ENCODE peak calls at places on chromosomes 6 and 20, in five cellular contexts. One of them, this sample, is unnamed.

GRCh38 chr6:28383235-28384142 is 16.1 kb downstream of the ZSCAN12 start:
- DNase-seq in stimulated activated CD8-positive, alpha-beta memory T cell treated with anti-CD3 and anti-CD28 coated beads, Interleukin-2, amount 100 ng/mL, for 1 hour: no peak
- DNase-seq in lower leg skin: peak
- DNase-seq in coronary artery: peak
- DNase-seq in A172: peak
- DNase-seq in this sample: peak

GRCh38 chr6:36633915-36634314 is 39.8 kb downstream of the SRSF3 start:
- DNase-seq in A172: no peak
- DNase-seq in lower leg skin: no peak
- DNase-seq in stimulated activated CD8-positive, alpha-beta memory T cell treated with anti-CD3 and anti-CD28 coated beads, Interleukin-2, amount 100 ng/mL, for 1 hour: no peak
- DNase-seq in coronary artery: no peak
- DNase-seq in this sample: no peak

GRCh38 chr6:147127587-147127986 is 76.6 kb upstream of the STXBP5 start:
- DNase-seq in stimulated activated CD8-positive, alpha-beta memory T cell treated with anti-CD3 and anti-CD28 coated beads, Interleukin-2, amount 100 ng/mL, for 1 hour: no peak
- DNase-seq in lower leg skin: no peak
- DNase-seq in A172: peak
- DNase-seq in coronary artery: no peak
- DNase-seq in this sample: no peak

GRCh38 chr20:62946918-62947317 is 5.6 kb upstream of the SLC17A9 start:
- DNase-seq in A172: no peak
- DNase-seq in stimulated activated CD8-positive, alpha-beta memory T cell treated with anti-CD3 and anti-CD28 coated beads, Interleukin-2, amount 100 ng/mL, for 1 hour: no peak
- DNase-seq in lower leg skin: no peak
- DNase-seq in coronary artery: no peak
- DNase-seq in this sample: no peak

GRCh38 chr6:120894077-120894476 is 440.2 kb downstream of the TBC1D32 start:
- DNase-seq in lower leg skin: no peak
- DNase-seq in coronary artery: no peak
- DNase-seq in stimulated activated CD8-positive, alpha-beta memory T cell treated with anti-CD3 and anti-CD28 coated beads, Interleukin-2, amount 100 ng/mL, for 1 hour: no peak
- DNase-seq in A172: no peak
- DNase-seq in this sample: no peak

GRCh38 chr20:58374906-58375760 is 13.9 kb upstream of the VAPB start:
- DNase-seq in A172: peak
- DNase-seq in coronary artery: no peak
- DNase-seq in stimulated activated CD8-positive, alpha-beta memory T cell treated with anti-CD3 and anti-CD28 coated beads, Interleukin-2, amount 100 ng/mL, for 1 hour: no peak
- DNase-seq in lower leg skin: no peak
- DNase-seq in this sample: no peak

GRCh38 chr6:25869840-25870239 is 4.2 kb downstream of the SLC17A3 start:
- DNase-seq in lower leg skin: no peak
- DNase-seq in stimulated activated CD8-positive, alpha-beta memory T cell treated with anti-CD3 and anti-CD28 coated beads, Interleukin-2, amount 100 ng/mL, for 1 hour: no peak
- DNase-seq in A172: no peak
- DNase-seq in coronary artery: no peak
- DNase-seq in this sample: no peak

GRCh38 chr6:48449002-48449401 is 338.0 kb upstream of the PTCHD4 start:
- DNase-seq in stimulated activated CD8-positive, alpha-beta memory T cell treated with anti-CD3 and anti-CD28 coated beads, Interleukin-2, amount 100 ng/mL, for 1 hour: no peak
- DNase-seq in lower leg skin: no peak
- DNase-seq in A172: no peak
- DNase-seq in coronary artery: no peak
- DNase-seq in this sample: no peak

GRCh38 chr6:134870677-134871498 is 79.0 kb downstream of the ALDH8A1 start:
- DNase-seq in coronary artery: no peak
- DNase-seq in lower leg skin: no peak
- DNase-seq in A172: no peak
- DNase-seq in stimulated activated CD8-positive, alpha-beta memory T cell treated with anti-CD3 and anti-CD28 coated beads, Interleukin-2, amount 100 ng/mL, for 1 hour: no peak
- DNase-seq in this sample: no peak

GRCh38 chr6:86937219-86938079 is at the start of gene HTR1E:
- DNase-seq in A172: no peak
- DNase-seq in lower leg skin: no peak
- DNase-seq in stimulated activated CD8-positive, alpha-beta memory T cell treated with anti-CD3 and anti-CD28 coated beads, Interleukin-2, amount 100 ng/mL, for 1 hour: no peak
- DNase-seq in coronary artery: no peak
- DNase-seq in this sample: peak

GRCh38 chr20:39534846-39535245 is 572.7 kb downstream of the DHX35 start:
- DNase-seq in lower leg skin: no peak
- DNase-seq in coronary artery: no peak
- DNase-seq in A172: no peak
- DNase-seq in stimulated activated CD8-positive, alpha-beta memory T cell treated with anti-CD3 and anti-CD28 coated beads, Interleukin-2, amount 100 ng/mL, for 1 hour: no peak
- DNase-seq in this sample: no peak

GRCh38 chr6:35139924-35140524 is 1.1 kb downstream of the TCP11 start:
- DNase-seq in stimulated activated CD8-positive, alpha-beta memory T cell treated with anti-CD3 and anti-CD28 coated beads, Interleukin-2, amount 100 ng/mL, for 1 hour: peak
- DNase-seq in coronary artery: no peak
- DNase-seq in A172: peak
- DNase-seq in lower leg skin: no peak
- DNase-seq in this sample: no peak

GRCh38 chr6:41546866-41547798 is 951 bp downstream of the FOXP4 start:
- DNase-seq in lower leg skin: no peak
- DNase-seq in A172: no peak
- DNase-seq in stimulated activated CD8-positive, alpha-beta memory T cell treated with anti-CD3 and anti-CD28 coated beads, Interleukin-2, amount 100 ng/mL, for 1 hour: no peak
- DNase-seq in coronary artery: peak
- DNase-seq in this sample: no peak

GRCh38 chr6:150229775-150230561 is 87.1 kb downstream of the PPP1R14C start:
- DNase-seq in coronary artery: no peak
- DNase-seq in A172: peak
- DNase-seq in stimulated activated CD8-positive, alpha-beta memory T cell treated with anti-CD3 and anti-CD28 coated beads, Interleukin-2, amount 100 ng/mL, for 1 hour: no peak
- DNase-seq in lower leg skin: no peak
- DNase-seq in this sample: no peak

GRCh38 chr6:82750570-82750969 is 315.1 kb downstream of the UBE3D start:
- DNase-seq in lower leg skin: no peak
- DNase-seq in stimulated activated CD8-positive, alpha-beta memory T cell treated with anti-CD3 and anti-CD28 coated beads, Interleukin-2, amount 100 ng/mL, for 1 hour: no peak
- DNase-seq in coronary artery: no peak
- DNase-seq in A172: no peak
- DNase-seq in this sample: no peak

GRCh38 chr20:16898433-16898832 is 150.3 kb downstream of the OTOR start:
- DNase-seq in coronary artery: no peak
- DNase-seq in stimulated activated CD8-positive, alpha-beta memory T cell treated with anti-CD3 and anti-CD28 coated beads, Interleukin-2, amount 100 ng/mL, for 1 hour: no peak
- DNase-seq in A172: no peak
- DNase-seq in lower leg skin: no peak
- DNase-seq in this sample: no peak

GRCh38 chr6:27205375-27206278 is 41.9 kb upstream of the PRSS16 start:
- DNase-seq in stimulated activated CD8-positive, alpha-beta memory T cell treated with anti-CD3 and anti-CD28 coated beads, Interleukin-2, amount 100 ng/mL, for 1 hour: no peak
- DNase-seq in coronary artery: no peak
- DNase-seq in A172: no peak
- DNase-seq in lower leg skin: no peak
- DNase-seq in this sample: no peak

GRCh38 chr6:138086573-138087196 is 20.5 kb downstream of the PERP start:
- DNase-seq in A172: peak
- DNase-seq in coronary artery: no peak
- DNase-seq in stimulated activated CD8-positive, alpha-beta memory T cell treated with anti-CD3 and anti-CD28 coated beads, Interleukin-2, amount 100 ng/mL, for 1 hour: no peak
- DNase-seq in lower leg skin: no peak
- DNase-seq in this sample: no peak

GRCh38 chr6:129644567-129645015 is 65.4 kb downstream of the ARHGAP18 start:
- DNase-seq in lower leg skin: no peak
- DNase-seq in stimulated activated CD8-positive, alpha-beta memory T cell treated with anti-CD3 and anti-CD28 coated beads, Interleukin-2, amount 100 ng/mL, for 1 hour: no peak
- DNase-seq in A172: peak
- DNase-seq in coronary artery: no peak
- DNase-seq in this sample: no peak

GRCh38 chr20:58496429-58496769 is 18.8 kb downstream of the APCDD1L start:
- DNase-seq in A172: no peak
- DNase-seq in lower leg skin: no peak
- DNase-seq in stimulated activated CD8-positive, alpha-beta memory T cell treated with anti-CD3 and anti-CD28 coated beads, Interleukin-2, amount 100 ng/mL, for 1 hour: no peak
- DNase-seq in coronary artery: no peak
- DNase-seq in this sample: no peak

GRCh38 chr6:34664270-34664971 is 32.1 kb downstream of the ILRUN start:
- DNase-seq in coronary artery: no peak
- DNase-seq in A172: peak
- DNase-seq in lower leg skin: no peak
- DNase-seq in stimulated activated CD8-positive, alpha-beta memory T cell treated with anti-CD3 and anti-CD28 coated beads, Interleukin-2, amount 100 ng/mL, for 1 hour: no peak
- DNase-seq in this sample: no peak

GRCh38 chr6:112984899-112985298 is 637.8 kb downstream of the RFPL4B start:
- DNase-seq in lower leg skin: no peak
- DNase-seq in stimulated activated CD8-positive, alpha-beta memory T cell treated with anti-CD3 and anti-CD28 coated beads, Interleukin-2, amount 100 ng/mL, for 1 hour: no peak
- DNase-seq in coronary artery: no peak
- DNase-seq in A172: no peak
- DNase-seq in this sample: no peak

GRCh38 chr20:50100552-50100951 is 12.4 kb downstream of the UBE2V1 start:
- DNase-seq in A172: no peak
- DNase-seq in stimulated activated CD8-positive, alpha-beta memory T cell treated with anti-CD3 and anti-CD28 coated beads, Interleukin-2, amount 100 ng/mL, for 1 hour: no peak
- DNase-seq in coronary artery: no peak
- DNase-seq in lower leg skin: no peak
- DNase-seq in this sample: no peak

GRCh38 chr20:21391495-21392298 is 5.6 kb downstream of the NKX2-4 start:
- DNase-seq in A172: no peak
- DNase-seq in lower leg skin: no peak
- DNase-seq in coronary artery: no peak
- DNase-seq in stimulated activated CD8-positive, alpha-beta memory T cell treated with anti-CD3 and anti-CD28 coated beads, Interleukin-2, amount 100 ng/mL, for 1 hour: no peak
- DNase-seq in this sample: no peak

GRCh38 chr20:5608448-5609161 is 141.6 kb upstream of the SHLD1 start:
- DNase-seq in A172: peak
- DNase-seq in stimulated activated CD8-positive, alpha-beta memory T cell treated with anti-CD3 and anti-CD28 coated beads, Interleukin-2, amount 100 ng/mL, for 1 hour: no peak
- DNase-seq in lower leg skin: no peak
- DNase-seq in coronary artery: no peak
- DNase-seq in this sample: no peak

GRCh38 chr6:128070406-128070805 is 169.5 kb upstream of the THEMIS start:
- DNase-seq in coronary artery: no peak
- DNase-seq in lower leg skin: no peak
- DNase-seq in stimulated activated CD8-positive, alpha-beta memory T cell treated with anti-CD3 and anti-CD28 coated beads, Interleukin-2, amount 100 ng/mL, for 1 hour: no peak
- DNase-seq in A172: no peak
- DNase-seq in this sample: no peak

This sample was measured in type B pancreatic cell.